ENCODE peak calls at places on chromosome 12, in ten cellular contexts. C is IMR-90; V is HepG2; O is hepatocyte; D is stomach; E is right lobe of liver; F is fibroblast of lung; S is sigmoid colon; X is CD4-positive, alpha-beta T cell; N is AG04450. Q is an unnamed sample.

GRCh38 chr12:46159239-46159901 is 109.5 kb downstream of the SLC38A1 start:
- DNase-seq in C (no peak), V (no peak), O (no peak), D (no peak), E (no peak), F (no peak), S (no peak), X (no peak), N (no peak), Q (no peak)

GRCh38 chr12:3173008-3173553 is 95.9 kb downstream of the TSPAN9 start:
- DNase-seq in C (no peak), V (no peak), O (no peak), D (no peak), E (peak; percentile 43), F (no peak), S (no peak), X (no peak), N (no peak), Q (no peak)

GRCh38 chr12:113712481-113712880 is 240.8 kb upstream of the LHX5 start:
- DNase-seq in C (no peak), V (no peak), O (no peak), D (no peak), E (no peak), F (no peak), S (no peak), X (no peak), N (no peak), Q (no peak)

GRCh38 chr12:6341439-6342139 is at the start of gene TNFRSF1A:
- DNase-seq in C (peak; percentile 85), V (peak; percentile 65), O (peak; percentile 88), D (peak; percentile 75), E (peak; percentile 87), F (peak; percentile 90), S (peak; percentile 93), X (peak; percentile 31), N (peak; percentile 59), Q (peak; percentile 61)

GRCh38 chr12:86837246-86837645 is 581.1 kb upstream of the MGAT4C start:
- DNase-seq in C (no peak), V (no peak), O (no peak), D (no peak), E (no peak), F (no peak), S (no peak), X (no peak), N (no peak), Q (no peak)

GRCh38 chr12:6607751-6608591 is 792 bp upstream of the CHD4 start:
- DNase-seq in C (peak; percentile 25), V (peak; percentile 56), O (peak; percentile 82), D (peak; percentile 74), E (no peak), F (peak; percentile 51), S (peak; percentile 82), X (peak; percentile 51), N (no peak), Q (peak; percentile 84)

GRCh38 chr12:133129368-133130037 is 571 bp downstream of the ZNF891 start:
- DNase-seq in C (peak; percentile 15), V (peak; percentile 2), O (no peak), D (no peak), E (no peak), F (peak; percentile 36), S (no peak), X (no peak), N (no peak), Q (peak; percentile 27)

GRCh38 chr12:4579305-4580097 is 17.5 kb downstream of the DYRK4 start:
- DNase-seq in C (peak; percentile 13), V (peak; percentile 17), O (no peak), D (no peak), E (no peak), F (peak; percentile 15), S (no peak), X (no peak), N (no peak), Q (no peak)

GRCh38 chr12:14995583-14996425 is 23.0 kb downstream of the PDE6H start:
- DNase-seq in C (peak; percentile 79), V (peak; percentile 52), O (peak; percentile 70), D (no peak), E (no peak), F (peak; percentile 86), S (no peak), X (no peak), N (peak; percentile 55), Q (peak; percentile 18)

GRCh38 chr12:110993425-110993824 is 73.0 kb upstream of the MYL2 start:
- DNase-seq in C (no peak), V (no peak), O (no peak), D (no peak), E (no peak), F (no peak), S (no peak), X (no peak), N (no peak), Q (peak; percentile 10)
- TF ChIP-seq CTCF in C (no peak), V (no peak), O (no peak), D (no peak), E (no peak), F (no peak), S (no peak), X (no peak), N (no peak), Q (no peak)

GRCh38 chr12:66168410-66168809 is 1.4 kb downstream of the TMBIM4 start:
- DNase-seq in C (no peak), V (no peak), O (no peak), D (no peak), E (no peak), F (no peak), S (no peak), X (no peak), N (no peak), Q (no peak)

GRCh38 chr12:66169221-66170170 is at the start of gene TMBIM4:
- DNase-seq in C (peak; percentile 95), V (peak; percentile 86), O (peak; percentile 92), D (peak; percentile 86), E (peak; percentile 93), F (peak; percentile 97), S (peak; percentile 94), X (peak; percentile 78), N (peak; percentile 83), Q (peak; percentile 80)

GRCh38 chr12:66165141-66165540 is 4.7 kb downstream of the TMBIM4 start:
- DNase-seq in C (no peak), V (no peak), O (no peak), D (no peak), E (no peak), F (no peak), S (no peak), X (no peak), N (no peak), Q (no peak)

GRCh38 chr12:66166561-66166960 is 3.2 kb downstream of the TMBIM4 start:
- DNase-seq in C (no peak), V (no peak), O (no peak), D (no peak), E (no peak), F (no peak), S (no peak), X (no peak), N (no peak), Q (no peak)

DNA sequence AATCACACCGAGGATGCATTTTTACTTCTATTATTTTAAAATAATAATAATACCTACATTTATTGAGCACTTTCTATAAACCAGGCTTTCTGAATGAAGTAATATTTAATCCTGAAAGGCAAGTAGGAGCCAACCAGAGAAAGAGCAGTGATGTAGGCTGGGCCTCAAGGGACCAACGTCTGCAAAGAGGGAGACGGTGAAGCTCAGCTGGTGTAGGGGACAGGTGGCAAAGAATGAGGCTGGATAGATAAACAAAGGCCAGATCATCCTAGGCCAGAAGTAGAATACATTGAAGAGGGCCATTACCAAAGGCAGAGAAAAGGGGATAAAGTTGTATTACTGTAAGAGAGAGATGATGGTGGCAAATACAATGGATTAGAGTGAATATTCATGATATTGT is 810 bp upstream of the TMBIM4 start:
- DNase-seq in C (no peak), V (no peak), O (no peak), D (no peak), E (no peak), F (no peak), S (no peak), X (no peak), N (no peak), Q (no peak)
- H3K27ac ChIP-seq in C (no peak overlapping the region), V (no peak overlapping the region), O (peak overlapping the region; percentile 99), D (peak overlapping the region; percentile 99), E (peak overlapping the region; percentile 98), F (no peak overlapping the region), S (peak overlapping the region; percentile 98), X (peak overlapping the region; percentile 98), N (peak overlapping the region; percentile 99), Q (peak overlapping the region; percentile 98)

GRCh38 chr12:47907851-47908454 is 3.2 kb upstream of the VDR start:
- DNase-seq in C (no peak), V (peak; percentile 41), O (no peak), D (no peak), E (no peak), F (no peak), S (peak; percentile 12), X (no peak), N (no peak), Q (no peak)

GRCh38 chr12:47902131-47902639 is 2.6 kb downstream of the VDR start:
- DNase-seq in C (no peak), V (no peak), O (no peak), D (no peak), E (no peak), F (no peak), S (peak; percentile 39), X (no peak), N (no peak), Q (no peak)

GRCh38 chr12:47903927-47904646 is 707 bp downstream of the VDR start:
- DNase-seq in C (peak; percentile 82), V (no peak), O (peak; percentile 42), D (peak; percentile 66), E (no peak), F (peak; percentile 77), S (peak; percentile 79), X (peak; percentile 57), N (peak; percentile 43), Q (peak; percentile 63)

GRCh38 chr12:47903151-47903611 is 1.6 kb downstream of the VDR start:
- DNase-seq in C (peak; percentile 76), V (no peak), O (peak; percentile 44), D (peak; percentile 53), E (no peak), F (peak; percentile 73), S (peak; percentile 63), X (no peak), N (peak; percentile 57), Q (no peak)

DNA sequence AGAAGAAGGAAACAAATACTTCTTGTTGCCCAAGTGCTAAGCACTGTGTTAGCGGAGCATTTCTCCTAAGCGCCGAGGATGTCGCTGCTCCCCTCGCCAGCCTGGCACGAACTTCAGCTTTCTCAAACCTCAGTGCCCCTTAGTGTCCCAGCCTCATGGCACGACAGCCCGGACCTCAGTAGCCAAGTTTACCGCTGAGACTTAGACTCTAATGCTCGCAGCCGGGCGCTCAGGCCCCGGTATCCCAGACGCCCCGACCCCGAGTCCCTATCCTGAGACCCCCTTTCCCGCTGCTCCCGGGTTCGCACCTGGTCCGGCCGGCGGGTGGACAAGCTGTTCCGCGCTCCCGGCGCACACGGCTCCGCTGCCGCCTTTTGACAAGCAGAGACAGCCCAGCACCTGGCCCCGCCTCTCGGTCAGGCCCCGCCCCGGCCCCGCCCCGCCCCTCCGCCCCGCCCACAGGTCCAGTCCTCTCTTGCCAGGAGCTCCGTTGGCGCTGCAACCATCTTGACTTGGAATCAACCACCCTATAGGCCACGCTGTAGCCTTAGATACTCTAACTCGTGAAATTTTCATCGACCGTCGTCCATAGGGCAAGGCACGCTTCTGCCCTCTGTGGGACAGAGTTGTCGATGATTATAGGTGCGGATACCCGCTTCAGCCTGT is at the start of gene VDR:
- DNase-seq in C (peak; percentile 65), V (peak; percentile 28), O (peak; percentile 90), D (peak; percentile 83), E (peak; percentile 86), F (peak; percentile 76), S (peak; percentile 85), X (peak; percentile 68), N (peak; percentile 21), Q (peak; percentile 93)
- TF ChIP-seq CTCF in C (peak; percentile 31), V (no peak), O (no peak), D (peak; percentile 10), E (no peak), F (peak; percentile 46), S (no peak), X (peak; percentile 60), N (peak; percentile 21), Q (peak; percentile 27)

GRCh38 chr12:27427824-27428223 is 18.7 kb upstream of the SMCO2 start:
- DNase-seq in C (no peak), V (no peak), O (no peak), D (no peak), E (no peak), F (no peak), S (no peak), X (no peak), N (no peak), Q (no peak)
- H3K27ac ChIP-seq in C (no peak overlapping the region), V (no peak overlapping the region), O (no peak overlapping the region), D (no peak overlapping the region), E (no peak overlapping the region), F (no peak overlapping the region), S (no peak overlapping the region), X (no peak overlapping the region), N (no peak overlapping the region), Q (no peak overlapping the region)

Q was measured in RWPE1.